ENCODE peak calls at places on chromosomes 5 and 9, in five cellular contexts. One of them, this sample, is unnamed.
A peak's percentile ranks its signal among the peaks of the same experiment; 100 is the strongest.

GRCh38 chr5:17425385-17426070 is 72.5 kb upstream of the TAF11L2 start:
- DNase-seq in GM04503: no peak
- DNase-seq in NCI-H748 treated with DMSO at 0.1 percent for 48 hours: no peak
- DNase-seq in C1 segment of cervical spinal cord: no peak
- DNase-seq in iris pigment epithelial cell: no peak
- DNase-seq in this sample: no peak

GRCh38 chr9:124399323-124399962 is 15.8 kb downstream of the PSMB7 start:
- DNase-seq in GM04503: peak; percentile 31
- DNase-seq in NCI-H748 treated with DMSO at 0.1 percent for 48 hours: no peak
- DNase-seq in C1 segment of cervical spinal cord: peak; percentile 47
- DNase-seq in iris pigment epithelial cell: no peak
- DNase-seq in this sample: no peak

GRCh38 chr5:90916947-90917800 is 358.6 kb downstream of the ADGRV1 start:
- DNase-seq in GM04503: no peak
- DNase-seq in NCI-H748 treated with DMSO at 0.1 percent for 48 hours: no peak
- DNase-seq in C1 segment of cervical spinal cord: no peak
- DNase-seq in iris pigment epithelial cell: no peak
- DNase-seq in this sample: no peak

GRCh38 chr9:86073839-86074238 is 25.5 kb downstream of the GOLM1 start:
- DNase-seq in GM04503: no peak
- DNase-seq in NCI-H748 treated with DMSO at 0.1 percent for 48 hours: no peak
- DNase-seq in C1 segment of cervical spinal cord: no peak
- DNase-seq in iris pigment epithelial cell: no peak
- DNase-seq in this sample: no peak

GRCh38 chr9:77020438-77021264 is 1.2 kb downstream of the FOXB2 start:
- DNase-seq in GM04503: no peak
- DNase-seq in NCI-H748 treated with DMSO at 0.1 percent for 48 hours: no peak
- DNase-seq in C1 segment of cervical spinal cord: no peak
- DNase-seq in iris pigment epithelial cell: no peak
- DNase-seq in this sample: no peak

GRCh38 chr5:1855573-1855972 is 27.2 kb downstream of the IRX4 start:
- DNase-seq in GM04503: no peak
- DNase-seq in NCI-H748 treated with DMSO at 0.1 percent for 48 hours: no peak
- DNase-seq in C1 segment of cervical spinal cord: no peak
- DNase-seq in iris pigment epithelial cell: no peak
- DNase-seq in this sample: no peak

GRCh38 chr5:96893342-96893741 is 17.0 kb downstream of the ERAP2 start:
- DNase-seq in GM04503: no peak
- DNase-seq in NCI-H748 treated with DMSO at 0.1 percent for 48 hours: no peak
- DNase-seq in C1 segment of cervical spinal cord: no peak
- DNase-seq in iris pigment epithelial cell: peak; percentile 93
- DNase-seq in this sample: no peak

GRCh38 chr9:116900543-116900942 is 213.4 kb downstream of the TRIM32 start:
- DNase-seq in GM04503: no peak
- DNase-seq in NCI-H748 treated with DMSO at 0.1 percent for 48 hours: no peak
- DNase-seq in C1 segment of cervical spinal cord: no peak
- DNase-seq in iris pigment epithelial cell: no peak
- DNase-seq in this sample: no peak

GRCh38 chr5:151002250-151002649 is 18.1 kb upstream of the GPX3 start:
- DNase-seq in GM04503: no peak
- DNase-seq in NCI-H748 treated with DMSO at 0.1 percent for 48 hours: no peak
- DNase-seq in C1 segment of cervical spinal cord: no peak
- DNase-seq in iris pigment epithelial cell: peak; percentile 33
- DNase-seq in this sample: no peak

GRCh38 chr5:139446956-139447779 is 7.8 kb upstream of the DNAJC18 start:
- DNase-seq in GM04503: no peak
- DNase-seq in NCI-H748 treated with DMSO at 0.1 percent for 48 hours: no peak
- DNase-seq in C1 segment of cervical spinal cord: no peak
- DNase-seq in iris pigment epithelial cell: peak; percentile 35
- DNase-seq in this sample: no peak

GRCh38 chr5:124908603-124909451 is 162.4 kb upstream of the ZNF608 start:
- DNase-seq in GM04503: no peak
- DNase-seq in NCI-H748 treated with DMSO at 0.1 percent for 48 hours: peak; percentile 97
- DNase-seq in C1 segment of cervical spinal cord: no peak
- DNase-seq in iris pigment epithelial cell: peak; percentile 38
- DNase-seq in this sample: no peak

GRCh38 chr9:114121445-114122151 is 22.5 kb upstream of the KIF12 start:
- DNase-seq in GM04503: no peak
- DNase-seq in NCI-H748 treated with DMSO at 0.1 percent for 48 hours: no peak
- DNase-seq in C1 segment of cervical spinal cord: no peak
- DNase-seq in iris pigment epithelial cell: no peak
- DNase-seq in this sample: no peak

GRCh38 chr5:181233436-181234115 is 10.1 kb downstream of the RACK1 start:
- DNase-seq in GM04503: no peak
- DNase-seq in NCI-H748 treated with DMSO at 0.1 percent for 48 hours: no peak
- DNase-seq in C1 segment of cervical spinal cord: no peak
- DNase-seq in iris pigment epithelial cell: no peak
- DNase-seq in this sample: no peak

GRCh38 chr5:10595678-10596309 is 31.9 kb downstream of the ANKRD33B start:
- DNase-seq in GM04503: peak; percentile 60
- DNase-seq in NCI-H748 treated with DMSO at 0.1 percent for 48 hours: no peak
- DNase-seq in C1 segment of cervical spinal cord: no peak
- DNase-seq in iris pigment epithelial cell: peak; percentile 94
- DNase-seq in this sample: peak; percentile 4

GRCh38 chr5:16934669-16935068 is 1.4 kb downstream of the MYO10 start:
- DNase-seq in GM04503: no peak
- DNase-seq in NCI-H748 treated with DMSO at 0.1 percent for 48 hours: peak; percentile 76
- DNase-seq in C1 segment of cervical spinal cord: no peak
- DNase-seq in iris pigment epithelial cell: peak; percentile 59
- DNase-seq in this sample: no peak